ENCODE peak calls at places on chromosomes 6 and 20, in four cellular contexts. G, N, H and S are unnamed samples. For H3K27me3, the result is how much of the 10 kb centered on the place peaks cover.

GRCh38 chr20:36543187-36544133 is 2.1 kb downstream of the MYL9 start:
- DNase-seq in G (peak), N (peak), H (no peak), S (no peak)

GRCh38 chr6:23754197-23754596 is 371.8 kb upstream of the NRSN1 start:
- DNase-seq in G (peak), N (no peak), H (no peak), S (no peak)

GRCh38 chr6:83439201-83439600 is 8.3 kb upstream of the ME1 start:
- DNase-seq in G (no peak), N (no peak), H (no peak), S (no peak)

GRCh38 chr20:6828794-6829423 is 61.4 kb downstream of the BMP2 start:
- DNase-seq in G (peak), N (peak), H (peak), S (peak)

GRCh38 chr20:50427740-50428462 is 82.3 kb upstream of the PTPN1 start:
- DNase-seq in G (peak), N (no peak), H (no peak), S (no peak)

GRCh38 chr6:1390071-1390804 is 862 bp downstream of the FOXF2 start:
- DNase-seq in G (peak), N (no peak), H (no peak), S (peak)

GRCh38 chr6:155311076-155311475 is 3.2 kb downstream of the TFB1M start:
- DNase-seq in G (peak), N (no peak), H (no peak), S (no peak)

GRCh38 chr20:4152696-4153235 is 137.4 kb upstream of the RNF24 start:
- DNase-seq in G (peak), N (no peak), H (no peak), S (no peak)

GRCh38 chr6:17483391-17484016 is 90.1 kb downstream of the CAP2 start:
- DNase-seq in G (no peak), N (no peak), H (no peak), S (no peak)

GRCh38 chr6:169969372-169970099 is 218.1 kb downstream of the ERMARD start:
- DNase-seq in G (no peak), N (no peak), H (no peak), S (no peak)

GRCh38 chr6:156160788-156161150 is 616.4 kb upstream of the ARID1B start:
- DNase-seq in G (no peak), N (no peak), H (no peak), S (no peak)

GRCh38 chr6:41055149-41055548 is 2.1 kb downstream of the APOBEC2 start:
- DNase-seq in G (no peak), N (no peak), H (no peak), S (no peak)

GRCh38 chr20:56428388-56428787 is 16.3 kb downstream of the CASS4 start:
- DNase-seq in G (no peak), N (no peak), H (no peak), S (no peak)

GRCh38 chr6:130070747-130071146 is 52.4 kb downstream of the L3MBTL3 start:
- DNase-seq in G (no peak), N (no peak), H (no peak), S (no peak)

GRCh38 chr6:130075879-130076278 is 57.5 kb downstream of the L3MBTL3 start:
- DNase-seq in G (peak), N (no peak), H (no peak), S (no peak)

DNA sequence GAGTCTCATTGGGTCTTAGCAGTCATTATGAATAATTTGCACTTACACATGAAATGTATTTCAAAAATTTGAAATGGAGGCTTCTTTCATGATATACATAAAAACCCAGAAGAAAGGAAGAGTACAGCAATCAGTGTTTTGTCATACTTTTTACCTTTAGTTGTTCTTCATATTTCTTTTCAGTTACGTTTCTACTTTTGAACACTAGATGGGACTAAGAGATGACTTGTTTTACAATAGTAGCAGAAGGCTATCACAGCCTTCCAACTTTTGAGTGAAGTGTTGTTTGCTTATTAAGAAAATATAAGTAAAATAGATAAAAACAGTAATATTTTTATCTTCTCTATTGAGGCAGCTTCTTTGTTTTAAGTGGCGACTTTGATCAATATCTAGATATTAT is 58.1 kb downstream of the L3MBTL3 start:
- DNase-seq in G (peak), N (no peak), H (no peak), S (no peak)
- TF ChIP-seq CTCF in G (peak), N (no peak), H (peak), S (no peak)

GRCh38 chr20:31484001-31484400 is 8.9 kb downstream of the REM1 start:
- DNase-seq in G (no peak), N (no peak), H (no peak), S (no peak)

GRCh38 chr20:31489152-31489551 is 14.1 kb downstream of the REM1 start:
- DNase-seq in G (no peak), N (no peak), H (no peak), S (no peak)

GRCh38 chr20:31490752-31491151 is 15.7 kb downstream of the REM1 start:
- DNase-seq in G (no peak), N (no peak), H (no peak), S (no peak)

GRCh38 chr20:31488171-31488570 is 13.1 kb downstream of the REM1 start:
- DNase-seq in G (no peak), N (no peak), H (no peak), S (no peak)

DNA sequence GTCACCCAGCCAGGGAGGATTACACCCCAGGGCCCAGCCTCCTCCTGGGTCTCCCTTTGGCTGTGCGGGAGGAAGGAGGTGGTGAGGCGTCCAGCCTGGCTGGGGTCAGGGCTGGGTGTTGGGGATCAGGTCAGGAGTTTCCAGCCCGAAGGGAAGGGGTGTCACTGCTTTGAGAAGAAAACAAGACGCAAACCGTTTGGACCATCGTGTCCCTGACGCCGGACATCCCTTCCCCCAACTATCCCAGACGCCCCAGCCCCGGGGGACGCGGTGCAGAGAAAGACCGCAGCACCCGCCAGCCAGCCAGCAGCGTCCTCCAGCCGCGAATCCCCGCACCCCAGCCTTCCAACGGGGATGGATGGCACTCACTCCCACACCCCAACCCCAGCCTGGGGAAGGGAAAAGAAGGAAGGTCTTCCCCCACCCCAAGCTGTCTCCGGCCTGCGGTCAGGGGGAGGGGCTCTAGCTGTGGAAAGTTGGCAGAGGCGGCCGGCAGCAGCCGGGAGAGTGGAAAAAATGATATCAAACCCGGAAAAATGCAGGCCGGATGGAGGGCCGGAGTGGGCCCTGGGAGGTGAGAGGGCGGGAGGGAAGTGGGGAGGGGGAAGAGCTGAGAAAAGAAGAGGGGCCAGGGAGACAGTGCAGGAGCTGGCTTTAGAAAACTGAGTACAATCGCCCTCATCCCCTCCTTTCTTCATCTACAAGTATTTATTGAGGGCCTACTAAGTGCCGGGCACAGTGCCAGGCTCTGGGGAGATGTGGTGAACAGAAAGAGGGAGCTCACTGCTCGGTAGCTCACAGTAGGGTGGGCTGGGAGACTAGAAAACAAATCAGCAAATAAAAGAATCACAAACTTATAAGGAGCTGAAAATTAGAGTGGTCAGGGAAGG is 10.6 kb downstream of the REM1 start:
- DNase-seq in G (peak), N (peak), H (no peak), S (no peak)
- H3K4me3 ChIP-seq in G (no peak), N (peak), H (peak), S (no peak)

DNA sequence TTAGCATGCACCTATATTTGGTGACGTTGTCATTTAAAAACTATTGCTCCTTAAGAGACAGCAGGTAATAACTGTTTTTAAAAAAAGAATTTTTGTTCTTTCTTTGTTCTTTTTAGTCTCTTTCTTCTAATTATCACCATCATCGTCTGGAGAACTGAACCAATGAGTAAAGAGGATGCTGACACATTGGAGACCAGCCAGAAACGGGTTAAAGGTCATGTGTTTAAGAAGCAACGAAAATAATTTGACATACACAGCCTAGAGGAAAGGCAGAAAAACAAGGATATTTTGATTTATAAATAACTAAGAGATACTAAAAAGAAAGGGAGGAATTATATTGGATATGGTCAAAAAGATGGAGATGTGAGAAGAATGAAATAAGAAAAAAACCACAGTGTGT is 19.2 kb upstream of the FYN start:
- DNase-seq in G (no peak), N (no peak), H (no peak), S (no peak)
- H3K27me3 ChIP-seq in G (under half), N (under half), H (under half), S (under half)

GRCh38 chr6:21123485-21124436 is 469.8 kb upstream of the SOX4 start:
- DNase-seq in G (no peak), N (no peak), H (no peak), S (no peak)
- TF ChIP-seq CTCF in G (no peak), N (no peak), H (no peak), S (no peak)

GRCh38 chr20:21512634-21513180 is 1.2 kb downstream of the NKX2-2 start:
- DNase-seq in G (no peak), N (no peak), H (no peak), S (no peak)
- H3K4me3 ChIP-seq in G (no peak), N (peak), H (no peak), S (no peak)

GRCh38 chr20:13222319-13222716 is 1.2 kb downstream of the ISM1 start:
- DNase-seq in G (no peak), N (no peak), H (no peak), S (no peak)

GRCh38 chr20:13220194-13220856 is 749 bp upstream of the ISM1 start:
- DNase-seq in G (peak), N (peak), H (no peak), S (no peak)

GRCh38 chr20:13221313-13221672 is 219 bp downstream of the ISM1 start:
- DNase-seq in G (no peak), N (no peak), H (no peak), S (no peak)

GRCh38 chr20:13220857-13221297 is at the start of gene ISM1:
- DNase-seq in G (no peak), N (no peak), H (no peak), S (no peak)

DNA sequence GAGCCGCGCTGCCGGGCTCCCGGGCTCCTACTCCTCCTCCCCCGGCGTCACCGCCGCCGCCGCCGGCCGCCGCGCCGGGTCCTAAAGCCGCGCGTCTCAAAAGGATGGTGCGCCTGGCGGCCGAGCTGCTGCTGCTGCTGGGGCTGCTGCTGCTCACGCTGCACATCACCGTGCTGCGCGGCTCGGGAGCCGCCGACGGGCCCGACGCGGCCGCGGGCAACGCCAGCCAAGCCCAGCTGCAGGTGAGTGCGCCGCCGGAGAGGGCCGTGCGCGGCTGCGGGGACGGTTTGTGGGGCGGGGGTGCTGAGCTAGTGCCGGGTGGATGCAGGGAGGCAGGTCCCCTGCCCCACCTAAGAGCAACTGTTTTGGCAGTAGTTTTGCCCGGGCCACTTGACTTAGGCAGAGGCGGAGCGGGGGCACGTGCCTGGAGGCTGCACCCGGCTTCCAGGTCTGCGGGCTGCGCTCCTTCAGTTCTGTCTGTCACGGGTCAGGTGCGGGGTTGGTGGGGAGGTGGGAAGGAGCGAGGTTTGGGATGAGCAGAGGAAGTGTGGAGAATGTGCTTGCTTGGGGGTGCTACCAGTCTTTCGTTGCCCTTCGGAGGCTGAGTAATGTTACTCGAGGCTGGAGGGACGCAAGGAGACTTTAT is 722 bp downstream of the ISM1 start:
- DNase-seq in G (peak), N (peak), H (no peak), S (no peak)
- H3K27me3 ChIP-seq in G (under half), N (under half), H (under half), S (under half)

GRCh38 chr6:88963139-88964090 is at the start of gene RNGTT:
- DNase-seq in G (peak), N (peak), H (peak), S (peak)
- TF ChIP-seq CTCF in G (peak), N (no peak), H (no peak), S (no peak)